ENCODE peak calls at places on chromosome 11, in eight cellular contexts. M is left ventricle myocardium inferior, R is thyroid gland, E is hypothalamus, S is NCI-H510A treated with DMSO at 0.1 percent for 48 hours, L is Caco-2, U is NCI-H345, P is cardiac muscle cell. F is an unnamed sample.

GRCh38 chr11:116467809-116468208 is 305.0 kb downstream of the BUD13 start:
- DNase-seq in M (no peak), R (no peak), E (no peak), S (no peak), L (no peak), U (no peak), P (no peak), F (peak; percentile 84)

GRCh38 chr11:66906077-66906929 is 49.4 kb downstream of the LRFN4 start:
- DNase-seq in M (peak; percentile 18), R (peak; percentile 78), E (no peak), S (no peak), L (no peak), U (no peak), P (no peak), F (no peak)

GRCh38 chr11:106724293-106724892 is 293.9 kb downstream of the GUCY1A2 start:
- DNase-seq in M (no peak), R (peak; percentile 53), E (no peak), S (peak; percentile 84), L (no peak), U (no peak), P (no peak), F (peak; percentile 49)

GRCh38 chr11:11949482-11949881 is 58.9 kb downstream of the DKK3 start:
- DNase-seq in M (no peak), R (no peak), E (no peak), S (no peak), L (no peak), U (no peak), P (no peak), F (no peak)

GRCh38 chr11:23078289-23078971 is 218.2 kb upstream of the CCDC179 start:
- DNase-seq in M (no peak), R (no peak), E (no peak), S (no peak), L (no peak), U (no peak), P (no peak), F (no peak)

GRCh38 chr11:35207471-35208403 is 68.8 kb downstream of the CD44 start:
- DNase-seq in M (no peak), R (no peak), E (no peak), S (no peak), L (no peak), U (no peak), P (no peak), F (no peak)

GRCh38 chr11:128610765-128611617 is 23.6 kb upstream of the ETS1 start:
- DNase-seq in M (no peak), R (no peak), E (no peak), S (peak; percentile 37), L (peak; percentile 31), U (no peak), P (no peak), F (no peak)

GRCh38 chr11:86204356-86204755 is 40.2 kb upstream of the EED start:
- DNase-seq in M (no peak), R (no peak), E (no peak), S (no peak), L (no peak), U (no peak), P (no peak), F (no peak)

GRCh38 chr11:312092-312816 is 1.6 kb upstream of the IFITM1 start:
- DNase-seq in M (no peak), R (no peak), E (no peak), S (no peak), L (no peak), U (no peak), P (no peak), F (no peak)

GRCh38 chr11:106495046-106495445 is 417.6 kb downstream of the AASDHPPT start:
- DNase-seq in M (no peak), R (no peak), E (no peak), S (no peak), L (peak; percentile 44), U (no peak), P (no peak), F (no peak)

GRCh38 chr11:132911186-132911585 is 621.1 kb downstream of the OPCML start:
- DNase-seq in M (no peak), R (no peak), E (no peak), S (peak; percentile 26), L (no peak), U (no peak), P (peak; percentile 82), F (peak; percentile 41)

GRCh38 chr11:56700242-56700918 is 1.5 kb downstream of the OR9G1 start:
- DNase-seq in M (no peak), R (no peak), E (no peak), S (no peak), L (no peak), U (no peak), P (no peak), F (no peak)

GRCh38 chr11:66715346-66716085 is 13.5 kb downstream of the SPTBN2 start:
- DNase-seq in M (no peak), R (no peak), E (no peak), S (no peak), L (no peak), U (no peak), P (no peak), F (no peak)

GRCh38 chr11:66022401-66023185 is 3.7 kb downstream of the CATSPER1 start:
- DNase-seq in M (peak; percentile 75), R (peak; percentile 75), E (peak; percentile 28), S (peak; percentile 65), L (peak; percentile 73), U (peak; percentile 68), P (peak; percentile 82), F (peak; percentile 78)

GRCh38 chr11:33377100-33377851 is 120.1 kb downstream of the HIPK3 start:
- DNase-seq in M (no peak), R (no peak), E (no peak), S (no peak), L (no peak), U (no peak), P (no peak), F (peak; percentile 60)

GRCh38 chr11:2099523-2100316 is 39.5 kb downstream of the IGF2 start:
- DNase-seq in M (no peak), R (peak; percentile 95), E (no peak), S (no peak), L (no peak), U (peak; percentile 70), P (no peak), F (peak; percentile 82)

GRCh38 chr11:270451-271208 is 7.6 kb upstream of the NLRP6 start:
- DNase-seq in M (no peak), R (no peak), E (no peak), S (no peak), L (no peak), U (no peak), P (no peak), F (no peak)

F was measured in NCI-H69.